ENCODE peak calls at places on chromosome 9, in four cellular contexts. V is choroid plexus epithelial cell; R is fibroblast of mammary gland; Q is CD4-positive, alpha-beta memory T cell. C is an unnamed sample.

GRCh38 chr9:14485366-14485765 is 171.4 kb upstream of the NFIB start:
- DNase-seq in R (peak), Q (no peak), V (no peak), C (no peak)

GRCh38 chr9:121830441-121831140 is 179.2 kb downstream of the DAB2IP start:
- DNase-seq in R (no peak), Q (no peak), V (no peak), C (no peak)

GRCh38 chr9:36132081-36132480 is 4.5 kb upstream of the GLIPR2 start:
- DNase-seq in V (peak), R (peak), Q (no peak), C (no peak)

GRCh38 chr9:38746303-38746702 is 26.4 kb upstream of the FAM240B start:
- DNase-seq in Q (no peak), R (no peak), V (no peak), C (no peak)

GRCh38 chr9:130989891-130990290 is 19.1 kb upstream of the LAMC3 start:
- DNase-seq in R (no peak), V (no peak), Q (no peak), C (no peak)

GRCh38 chr9:129823163-129823933 is 588 bp downstream of the TOR1A start:
- DNase-seq in R (peak), Q (no peak), V (peak), C (peak)

GRCh38 chr9:106697799-106698591 is 165.0 kb upstream of the ZNF462 start:
- DNase-seq in R (peak), Q (no peak), V (peak), C (no peak)

GRCh38 chr9:129487658-129488483 is 133.0 kb downstream of the C9orf50 start:
- DNase-seq in R (peak), V (peak), Q (no peak), C (peak)

GRCh38 chr9:88551546-88552137 is 16.7 kb downstream of the NXNL2 start:
- DNase-seq in Q (no peak), R (no peak), V (no peak), C (no peak)

GRCh38 chr9:137582286-137582860 is 3.6 kb upstream of the DPH7 start:
- DNase-seq in R (peak), V (no peak), Q (no peak), C (no peak)

GRCh38 chr9:109101810-109102209 is 17.9 kb downstream of the TMEM245 start:
- DNase-seq in R (peak), V (peak), Q (peak), C (peak)

GRCh38 chr9:2181794-2182193 is 166.6 kb downstream of the SMARCA2 start:
- DNase-seq in Q (no peak), V (peak), R (peak), C (peak)

GRCh38 chr9:115012476-115012875 is 82.1 kb upstream of the TNFSF8 start:
- DNase-seq in R (no peak), V (no peak), Q (no peak), C (no peak)

GRCh38 chr9:85043248-85043647 is 373.7 kb downstream of the NTRK2 start:
- DNase-seq in Q (no peak), R (no peak), V (no peak), C (no peak)

GRCh38 chr9:126638571-126639132 is 24.9 kb downstream of the LMX1B start:
- DNase-seq in V (no peak), R (no peak), Q (no peak), C (no peak)

GRCh38 chr9:120894404-120895226 is 17.6 kb upstream of the PHF19 start:
- DNase-seq in Q (no peak), V (peak), R (peak), C (no peak)

GRCh38 chr9:131971482-131972074 is 108.1 kb downstream of the MED27 start:
- DNase-seq in Q (no peak), V (no peak), R (no peak), C (no peak)

GRCh38 chr9:87076825-87077224 is 129.5 kb upstream of the GAS1 start:
- DNase-seq in Q (no peak), V (peak), R (peak), C (no peak)

GRCh38 chr9:120348951-120349429 is 231.0 kb downstream of the CDK5RAP2 start:
- DNase-seq in V (peak), Q (no peak), R (peak), C (peak)

GRCh38 chr9:127968717-127969383 is 11.9 kb downstream of the EEIG1 start:
- DNase-seq in R (peak), V (peak), Q (no peak), C (no peak)

GRCh38 chr9:79559501-79560181 is 12.1 kb upstream of the TLE4 start:
- DNase-seq in R (no peak), V (no peak), Q (no peak), C (no peak)

GRCh38 chr9:127076860-127077657 is 45.4 kb downstream of the ANGPTL2 start:
- DNase-seq in V (no peak), Q (no peak), R (no peak), C (no peak)

GRCh38 chr9:12640021-12640587 is 53.1 kb upstream of the TYRP1 start:
- DNase-seq in R (peak), Q (no peak), V (peak), C (no peak)

GRCh38 chr9:83511051-83511450 is 27.1 kb downstream of the FRMD3 start:
- DNase-seq in Q (no peak), R (peak), V (peak), C (no peak)

GRCh38 chr9:89738137-89738932 is 133.5 kb downstream of the GADD45G start:
- DNase-seq in V (no peak), Q (no peak), R (no peak), C (no peak)

GRCh38 chr9:118129541-118129940 is 425.3 kb downstream of the TLR4 start:
- DNase-seq in V (no peak), Q (no peak), R (no peak), C (no peak)

GRCh38 chr9:136864996-136865767 is 926 bp downstream of the EDF1 start:
- DNase-seq in V (no peak), R (no peak), Q (no peak), C (no peak)

GRCh38 chr9:88458716-88459115 is 70.5 kb downstream of the SPIN1 start:
- DNase-seq in V (peak), R (peak), Q (no peak), C (no peak)

GRCh38 chr9:112348257-112348992 is 15.0 kb upstream of the PTBP3 start:
- DNase-seq in R (peak), V (peak), Q (peak), C (no peak)

GRCh38 chr9:136105398-136106135 is 10.5 kb upstream of the NACC2 start:
- DNase-seq in R (peak), V (peak), Q (no peak), C (no peak)

GRCh38 chr9:126719677-126720435 is 85.0 kb upstream of the ZBTB43 start:
- DNase-seq in R (no peak), Q (peak), V (peak), C (peak)

GRCh38 chr9:109001275-109001676 is 12.0 kb downstream of the CTNNAL1 start:
- DNase-seq in Q (no peak), V (peak), R (peak), C (no peak)

GRCh38 chr9:109182940-109183798 is 16.1 kb upstream of the FRRS1L start:
- DNase-seq in V (peak), Q (no peak), R (peak), C (peak)

GRCh38 chr9:72213906-72214305 is 64.7 kb downstream of the GDA start:
- DNase-seq in Q (no peak), R (no peak), V (no peak), C (no peak)

GRCh38 chr9:34392511-34392910 is 15.8 kb upstream of the MYORG start:
- DNase-seq in Q (no peak), R (no peak), V (no peak), C (no peak)

GRCh38 chr9:27457445-27457844 is 66.6 kb upstream of the IFNK start:
- DNase-seq in V (no peak), Q (no peak), R (no peak), C (no peak)

GRCh38 chr9:130266236-130267098 is 907 bp downstream of the HMCN2 start:
- DNase-seq in R (no peak), Q (no peak), V (no peak), C (no peak)

GRCh38 chr9:132037470-132037869 is 42.2 kb downstream of the MED27 start:
- DNase-seq in Q (no peak), V (no peak), R (no peak), C (no peak)